ENCODE peak calls at places on chromosomes 7 and 10, in eight cellular contexts. J is upper lobe of right lung; K is IMR-90; W is endodermal cell; B is ovary; X is CD8-positive, alpha-beta T cell; D is stomach; H is heart right ventricle. Y is an unnamed sample. For H3K4me1, the result is how much of the 10 kb centered on the place peaks cover.

GRCh38 chr7:149598721-149599308 is 101.2 kb upstream of the ZNF746 start:
- DNase-seq in J (no peak), D (no peak), K (peak), H (no peak), X (no peak), B (no peak), W (peak), Y (no peak)

GRCh38 chr10:15121707-15122106 is 24.6 kb downstream of the RPP38 start:
- DNase-seq in K (peak), X (no peak), H (no peak), B (no peak), J (no peak), W (no peak), D (no peak), Y (no peak)

GRCh38 chr10:69179089-69179742 is 818 bp upstream of the SUPV3L1 start:
- DNase-seq in X (peak), H (no peak), K (no peak), J (no peak), W (peak), D (no peak), B (peak), Y (no peak)

GRCh38 chr7:87474533-87475358 is 734 bp downstream of the ABCB4 start:
- DNase-seq in W (no peak), H (peak), J (no peak), K (no peak), D (no peak), B (no peak), X (no peak), Y (peak)

GRCh38 chr10:44320727-44321126 is 64.2 kb downstream of the CXCL12 start:
- DNase-seq in W (no peak), K (no peak), D (no peak), B (no peak), X (no peak), H (no peak), J (no peak), Y (no peak)

GRCh38 chr10:131088619-131089018 is 222.9 kb downstream of the TCERG1L start:
- DNase-seq in X (no peak), W (peak), H (no peak), J (no peak), D (no peak), B (no peak), K (no peak), Y (no peak)

GRCh38 chr7:22173884-22174573 is 182.9 kb downstream of the RAPGEF5 start:
- DNase-seq in W (no peak), X (peak), K (no peak), H (no peak), D (no peak), B (no peak), J (no peak), Y (no peak)

GRCh38 chr10:96721207-96721572 is 876 bp upstream of the PIK3AP1 start:
- DNase-seq in D (no peak), K (no peak), H (no peak), B (no peak), X (no peak), J (no peak), W (peak), Y (no peak)

GRCh38 chr10:35690534-35690933 is 48.4 kb upstream of the FZD8 start:
- DNase-seq in K (no peak), B (no peak), J (no peak), W (no peak), H (no peak), D (peak), X (no peak), Y (no peak)

GRCh38 chr10:132450466-132450824 is 53.4 kb downstream of the PWWP2B start:
- DNase-seq in J (no peak), X (no peak), W (no peak), K (no peak), D (no peak), H (no peak), B (no peak), Y (no peak)

GRCh38 chr10:59255463-59255862 is 79.0 kb downstream of the PHYHIPL start:
- DNase-seq in D (no peak), K (no peak), H (no peak), J (no peak), W (no peak), B (no peak), X (no peak), Y (no peak)

GRCh38 chr7:85041599-85042216 is 145.1 kb downstream of the SEMA3D start:
- DNase-seq in K (peak), D (peak), B (peak), W (peak), H (peak), J (peak), X (no peak), Y (peak)

GRCh38 chr10:71918992-71919391 is 45.2 kb upstream of the CHST3 start:
- DNase-seq in K (no peak), B (no peak), W (no peak), X (no peak), J (no peak), D (no peak), H (no peak), Y (no peak)

GRCh38 chr7:153503093-153503492 is 549.1 kb upstream of the DPP6 start:
- DNase-seq in B (no peak), J (no peak), K (no peak), H (no peak), X (no peak), D (no peak), W (no peak), Y (no peak)

GRCh38 chr7:130942211-130942964 is 208.4 kb upstream of the KLF14 start:
- DNase-seq in D (peak), W (no peak), B (peak), J (no peak), H (no peak), X (no peak), K (peak), Y (peak)

GRCh38 chr10:3836222-3836820 is 51.3 kb upstream of the KLF6 start:
- DNase-seq in H (no peak), W (no peak), B (no peak), J (no peak), D (no peak), X (no peak), K (no peak), Y (no peak)

GRCh38 chr7:141511370-141512335 is 39.6 kb upstream of the AGK start:
- DNase-seq in D (peak), J (peak), K (no peak), H (peak), B (no peak), X (no peak), W (peak), Y (no peak)

GRCh38 chr7:50145801-50146338 is 52.8 kb upstream of the ZPBP start:
- DNase-seq in D (no peak), W (no peak), J (no peak), H (no peak), B (no peak), K (no peak), X (no peak), Y (no peak)

GRCh38 chr7:25949672-25950487 is 202.1 kb upstream of the NFE2L3 start:
- DNase-seq in K (no peak), H (no peak), D (peak), X (no peak), W (peak), J (peak), B (no peak), Y (no peak)

GRCh38 chr7:77537595-77538185 is 595 bp downstream of the PTPN12 start:
- DNase-seq in W (no peak), J (peak), X (peak), B (peak), D (peak), H (peak), K (no peak), Y (no peak)

GRCh38 chr7:151623766-151624165 is 104.1 kb upstream of the RHEB start:
- DNase-seq in H (no peak), J (no peak), X (no peak), K (peak), D (no peak), B (no peak), W (no peak), Y (peak)

GRCh38 chr10:132613566-132614348 is 76.2 kb downstream of the INPP5A start:
- DNase-seq in W (no peak), H (no peak), D (no peak), X (no peak), B (no peak), K (no peak), J (peak), Y (no peak)

GRCh38 chr10:23693398-23693797 is 254.5 kb downstream of the OTUD1 start:
- DNase-seq in B (no peak), X (no peak), W (peak), H (no peak), J (no peak), D (no peak), K (no peak), Y (no peak)

GRCh38 chr10:28661035-28661434 is 16.3 kb upstream of the BAMBI start:
- DNase-seq in J (no peak), D (no peak), W (no peak), H (no peak), B (no peak), K (peak), X (no peak), Y (peak)

GRCh38 chr10:97173036-97173435 is 12.7 kb downstream of the SLIT1 start:
- DNase-seq in W (no peak), J (peak), X (no peak), D (no peak), K (no peak), B (no peak), H (no peak), Y (no peak)

GRCh38 chr7:70215491-70215890 is 617.2 kb downstream of the AUTS2 start:
- DNase-seq in B (no peak), J (no peak), W (no peak), X (no peak), K (no peak), D (no peak), H (no peak), Y (no peak)

GRCh38 chr10:28139138-28139537 is 140.3 kb upstream of the ODAD2 start:
- DNase-seq in D (no peak), X (no peak), H (no peak), B (no peak), W (no peak), J (no peak), K (no peak), Y (peak)

GRCh38 chr10:88194041-88194887 is 330.8 kb downstream of the PTEN start:
- DNase-seq in D (no peak), K (peak), H (no peak), B (no peak), X (peak), J (no peak), W (no peak), Y (no peak)

GRCh38 chr10:17214991-17215781 is 12.9 kb upstream of the VIM start:
- DNase-seq in B (no peak), H (no peak), K (peak), W (no peak), X (no peak), D (no peak), J (no peak), Y (peak)

GRCh38 chr10:129042747-129043146 is 424.3 kb upstream of the MGMT start:
- DNase-seq in J (no peak), X (no peak), W (no peak), K (no peak), H (no peak), B (no peak), D (no peak), Y (no peak)

GRCh38 chr10:13074562-13075451 is 25.2 kb upstream of the OPTN start:
- DNase-seq in J (peak), K (peak), X (peak), D (peak), B (peak), H (peak), W (peak), Y (peak)

GRCh38 chr7:105800442-105800841 is 76.0 kb downstream of the ATXN7L1 start:
- DNase-seq in W (no peak), K (peak), H (no peak), X (no peak), D (no peak), B (no peak), J (no peak), Y (no peak)

GRCh38 chr10:4763960-4764428 is 62.0 kb upstream of the AKR1E2 start:
- DNase-seq in H (no peak), D (no peak), K (peak), J (no peak), X (no peak), B (no peak), W (no peak), Y (peak)

GRCh38 chr10:77590344-77591237 is 47.0 kb downstream of the KCNMA1 start:
- DNase-seq in D (no peak), H (no peak), W (no peak), J (no peak), X (no peak), B (no peak), K (no peak), Y (no peak)
- H3K4me1 ChIP-seq in D (under half), H (under half), W (under half), J (under half), X (under half), B (under half), K (under half), Y (under half)

GRCh38 chr10:102678842-102679289 is 34.6 kb downstream of the TRIM8 start:
- DNase-seq in H (peak), B (peak), K (peak), X (no peak), W (peak), J (peak), D (peak), Y (peak)
- H3K27ac ChIP-seq in H (peak), B (peak), K (peak), X (no peak), W (peak), J (peak), D (peak), Y (no peak)

GRCh38 chr7:155848691-155849690 is 36.7 kb upstream of the SHH start:
- DNase-seq in B (no peak), K (no peak), J (no peak), D (no peak), W (peak), X (no peak), H (no peak), Y (no peak)
- H3K4me3 ChIP-seq in B (no peak), K (no peak), J (no peak), D (no peak), W (no peak), X (no peak), H (no peak), Y (no peak)

DNA sequence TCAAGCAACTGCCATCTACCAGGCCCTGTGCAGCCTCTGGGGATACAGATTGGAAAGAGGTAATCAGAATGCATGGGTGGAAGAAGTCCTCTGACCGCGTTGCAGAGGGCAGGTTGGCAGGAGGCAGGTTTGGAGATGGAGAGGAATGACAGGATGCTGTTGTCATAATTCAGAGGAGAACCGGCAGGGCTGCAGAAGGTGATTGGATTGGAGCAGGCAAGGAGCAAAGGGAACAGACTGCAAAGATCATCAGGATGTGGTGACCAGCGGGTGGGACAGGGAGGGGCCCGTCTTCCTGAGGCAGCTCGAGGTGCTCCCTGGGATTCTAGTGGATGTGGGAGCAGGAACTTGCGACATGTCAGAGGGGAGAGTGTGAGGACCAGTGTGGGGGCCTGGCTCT is 78.6 kb upstream of the PPIF start:
- DNase-seq in B (no peak), J (no peak), W (no peak), H (no peak), X (no peak), D (no peak), K (no peak), Y (no peak)
- H3K4me1 ChIP-seq in B (under half), J (half or more), W (under half), H (half or more), X (under half), D (half or more), K (under half), Y (under half)

GRCh38 chr7:156753630-156754029 is 113.1 kb downstream of the RNF32 start:
- DNase-seq in D (no peak), B (no peak), W (peak), H (no peak), X (no peak), K (no peak), J (no peak), Y (no peak)

GRCh38 chr7:156754222-156754621 is 113.6 kb downstream of the RNF32 start:
- DNase-seq in W (no peak), B (no peak), H (no peak), X (no peak), J (no peak), D (no peak), K (no peak), Y (no peak)

GRCh38 chr7:156747718-156748117 is 107.1 kb downstream of the RNF32 start:
- DNase-seq in J (no peak), K (no peak), D (no peak), H (no peak), X (no peak), B (no peak), W (no peak), Y (no peak)

GRCh38 chr7:156751319-156751718 is 110.7 kb downstream of the RNF32 start:
- DNase-seq in J (no peak), K (peak), X (no peak), B (no peak), D (no peak), W (no peak), H (no peak), Y (no peak)

GRCh38 chr7:156752371-156753297 is 112.1 kb downstream of the RNF32 start:
- DNase-seq in B (no peak), J (no peak), K (peak), W (no peak), H (no peak), X (no peak), D (no peak), Y (no peak)
- H3K27ac ChIP-seq in B (no peak), J (no peak), K (peak), W (peak), H (no peak), X (no peak), D (no peak), Y (no peak)

DNA sequence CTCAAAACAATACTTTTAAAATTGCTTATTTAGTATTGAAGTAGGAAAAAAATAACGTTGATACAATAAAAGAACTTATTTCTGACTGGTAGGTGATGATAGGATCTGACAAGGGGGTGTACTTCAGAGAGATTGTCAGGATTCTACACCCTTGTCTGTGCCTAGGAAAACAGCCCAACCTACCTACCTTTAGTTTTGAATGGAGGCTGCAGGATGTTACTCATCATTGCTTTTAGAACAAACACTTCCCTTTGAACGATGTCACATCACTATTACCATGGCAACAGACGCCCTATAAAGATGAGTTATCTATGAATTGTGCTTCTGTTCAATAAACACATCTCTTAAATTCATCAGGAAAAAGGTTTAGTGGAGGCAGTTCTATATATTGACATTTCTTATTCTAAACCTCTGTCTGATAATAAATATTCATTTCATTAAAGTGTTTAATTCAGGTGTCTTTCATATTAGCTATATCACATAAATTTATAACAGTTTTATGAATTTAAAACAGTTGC is 362.4 kb downstream of the CNTNAP2 start:
- DNase-seq in B (no peak), X (no peak), D (no peak), J (no peak), K (no peak), W (no peak), H (no peak), Y (no peak)
- H3K4me3 ChIP-seq in B (no peak), X (no peak), D (no peak), J (no peak), K (no peak), W (no peak), H (no peak), Y (no peak)

GRCh38 chr7:142811154-142811737 is 40.5 kb downstream of the PRSS2 start:
- DNase-seq in K (peak), W (peak), B (no peak), X (no peak), D (no peak), J (no peak), H (no peak), Y (peak)
- H3K4me1 ChIP-seq in K (under half), W (under half), B (under half), X (half or more), D (under half), J (under half), H (under half), Y (under half)